ENCODE peak calls at places on chromosome 17, in ten cellular contexts. W is Right ventricle myocardium superior; M is RWPE2; K is esophagus mucosa; Y is lower lobe of right lung; O is left cardiac atrium; S is stimulated activated naive CD8-positive, alpha-beta T cell treated with anti-CD3 and anti-CD28 coated beads, Interleukin-15, amount 100 ng/mL, for 72 hours; R is HepG2; D is CD4-positive, CD25-positive, alpha-beta regulatory T cell; E is mucosa of descending colon. J is an unnamed sample.

GRCh38 chr17:81401727-81402529 is 6.7 kb downstream of the BAHCC1 start:
- ATAC-seq in W (no peak), M (no peak), K (no peak), Y (peak), O (peak), S (peak), R (peak), D (no peak), E (no peak), J (no peak)

GRCh38 chr17:37506678-37507077 is 17.0 kb downstream of the DUSP14 start:
- ATAC-seq in W (peak), M (peak), K (peak), Y (peak), O (peak), S (peak), R (peak), D (no peak), E (peak), J (peak)

GRCh38 chr17:50258647-50259483 is 15.4 kb upstream of the TMEM92 start:
- ATAC-seq in W (peak), M (no peak), K (no peak), Y (no peak), O (no peak), S (no peak), R (no peak), D (no peak), E (no peak), J (no peak)

GRCh38 chr17:9016941-9017552 is 4.3 kb upstream of the NTN1 start:
- ATAC-seq in W (no peak), M (no peak), K (no peak), Y (peak), O (peak), S (no peak), R (no peak), D (no peak), E (peak), J (no peak)

GRCh38 chr17:77388384-77389306 is 247.9 kb downstream of the SEC14L1 start:
- ATAC-seq in W (no peak), M (no peak), K (no peak), Y (no peak), O (no peak), S (no peak), R (peak), D (peak), E (no peak), J (no peak)

GRCh38 chr17:38427160-38427949 is 909 bp upstream of the ARHGAP23 start:
- ATAC-seq in W (no peak), M (no peak), K (no peak), Y (no peak), O (no peak), S (peak), R (no peak), D (no peak), E (no peak), J (no peak)

GRCh38 chr17:78484300-78485159 is 92.7 kb downstream of the DNAH17 start:
- ATAC-seq in W (no peak), M (peak), K (peak), Y (peak), O (peak), S (peak), R (no peak), D (peak), E (peak), J (peak)

GRCh38 chr17:77857613-77858012 is 100.9 kb upstream of the TNRC6C start:
- ATAC-seq in W (no peak), M (peak), K (no peak), Y (no peak), O (no peak), S (peak), R (no peak), D (peak), E (no peak), J (peak)

GRCh38 chr17:69552986-69553667 is 138.6 kb downstream of the MAP2K6 start:
- ATAC-seq in W (no peak), M (no peak), K (no peak), Y (no peak), O (no peak), S (no peak), R (no peak), D (no peak), E (no peak), J (no peak)